ENCODE peak calls at places on chromosomes 12 and 14, in nine cellular contexts. Y is breast epithelium, U is K562, E is HepG2, N is GM23338, P is esophagus muscularis mucosa, M is HCT116, S is transverse colon, Q is HL-60. R is an unnamed sample.
A peak's percentile ranks its signal among the peaks of the same experiment; 100 is the strongest.

GRCh38 chr12:52036587-52037171 is 14.6 kb upstream of the NR4A1 start:
- DNase-seq in P (no peak), S (peak; percentile 94), U (peak; percentile 81), N (peak; percentile 84), Q (peak; percentile 54), M (no peak), Y (peak; percentile 82), E (no peak), R (peak; percentile 93)

GRCh38 chr12:11171953-11172675 is 1.1 kb downstream of the SMIM10L1 start:
- DNase-seq in S (no peak), N (peak; percentile 43), M (no peak), Y (no peak), E (peak; percentile 6), Q (no peak), U (no peak), P (no peak), R (no peak)

GRCh38 chr14:80584638-80585505 is 356.7 kb downstream of the CEP128 start:
- DNase-seq in E (peak; percentile 3), S (no peak), Y (no peak), U (no peak), P (no peak), N (no peak), M (peak; percentile 6), Q (no peak), R (no peak)

GRCh38 chr14:99589651-99590530 is 14.1 kb downstream of the CCDC85C start:
- DNase-seq in S (no peak), Y (no peak), Q (no peak), M (no peak), N (no peak), P (no peak), E (no peak), U (no peak), R (no peak)

GRCh38 chr12:106239951-106240335 is 7.9 kb downstream of the CKAP4 start:
- DNase-seq in P (peak; percentile 90), Q (no peak), E (no peak), N (no peak), U (no peak), Y (no peak), M (no peak), S (no peak), R (no peak)

GRCh38 chr12:72832024-72832423 is 559.9 kb downstream of the TRHDE start:
- DNase-seq in N (no peak), Q (no peak), S (no peak), U (no peak), Y (no peak), P (no peak), M (no peak), E (no peak), R (no peak)

GRCh38 chr12:116955382-116956021 is 44.8 kb downstream of the FBXW8 start:
- DNase-seq in P (no peak), S (peak; percentile 34), N (peak; percentile 15), Y (peak; percentile 65), M (peak; percentile 45), E (peak; percentile 28), Q (peak; percentile 30), U (peak; percentile 42), R (no peak)

GRCh38 chr12:58455146-58455545 is 465.2 kb downstream of the LRIG3 start:
- DNase-seq in S (no peak), P (no peak), Y (no peak), Q (no peak), U (no peak), N (no peak), M (no peak), E (no peak), R (no peak)

GRCh38 chr14:69845787-69846186 is 33.4 kb upstream of the SMOC1 start:
- DNase-seq in S (no peak), P (no peak), Q (no peak), Y (no peak), M (no peak), U (no peak), N (no peak), E (peak; percentile 76), R (no peak)

GRCh38 chr12:7162691-7163114 is 26.8 kb upstream of the PEX5 start:
- DNase-seq in M (peak; percentile 76), E (peak; percentile 52), P (no peak), N (peak; percentile 92), Y (no peak), S (peak; percentile 32), U (peak; percentile 53), Q (no peak), R (no peak)

GRCh38 chr12:79057540-79057939 is 193.0 kb downstream of the SYT1 start:
- DNase-seq in N (no peak), Q (no peak), U (no peak), M (no peak), S (no peak), P (no peak), Y (no peak), E (no peak), R (no peak)

GRCh38 chr12:79056775-79057174 is 192.2 kb downstream of the SYT1 start:
- DNase-seq in E (no peak), P (no peak), S (no peak), Q (no peak), N (no peak), Y (no peak), M (no peak), U (no peak), R (no peak)

GRCh38 chr12:79058342-79058741 is 193.8 kb downstream of the SYT1 start:
- DNase-seq in M (peak; percentile 77), P (no peak), E (peak; percentile 13), S (no peak), Q (no peak), U (no peak), N (no peak), Y (no peak), R (no peak)

GRCh38 chr12:79053394-79053793 is 188.8 kb downstream of the SYT1 start:
- DNase-seq in M (no peak), Y (no peak), E (no peak), N (no peak), S (no peak), U (no peak), P (no peak), Q (no peak), R (no peak)

GRCh38 chr12:79055926-79056674 is 191.5 kb downstream of the SYT1 start:
- DNase-seq in N (no peak), U (no peak), M (peak; percentile 46), P (no peak), Y (no peak), Q (no peak), S (no peak), E (no peak), R (no peak)
- TF ChIP-seq POLR2AphosphoS5 in N (no peak), U (no peak), M (no peak), P (no peak), Y (no peak), Q (no peak), S (no peak), E (no peak), R (no peak)

GRCh38 chr14:91396959-91397815 is 20.4 kb downstream of the CCDC88C start:
- DNase-seq in Q (peak; percentile 88), S (peak; percentile 88), M (no peak), Y (no peak), P (no peak), U (peak; percentile 19), E (no peak), N (peak; percentile 72), R (peak; percentile 91)
- H3K27ac ChIP-seq in Q (peak overlapping the region; percentile 77), S (peak overlapping the region; percentile 83), M (no peak overlapping the region), Y (peak overlapping the region; percentile 13), P (no peak overlapping the region), U (no peak overlapping the region), E (no peak overlapping the region), N (peak overlapping the region; percentile 80), R (peak overlapping the region; percentile 77)

DNA sequence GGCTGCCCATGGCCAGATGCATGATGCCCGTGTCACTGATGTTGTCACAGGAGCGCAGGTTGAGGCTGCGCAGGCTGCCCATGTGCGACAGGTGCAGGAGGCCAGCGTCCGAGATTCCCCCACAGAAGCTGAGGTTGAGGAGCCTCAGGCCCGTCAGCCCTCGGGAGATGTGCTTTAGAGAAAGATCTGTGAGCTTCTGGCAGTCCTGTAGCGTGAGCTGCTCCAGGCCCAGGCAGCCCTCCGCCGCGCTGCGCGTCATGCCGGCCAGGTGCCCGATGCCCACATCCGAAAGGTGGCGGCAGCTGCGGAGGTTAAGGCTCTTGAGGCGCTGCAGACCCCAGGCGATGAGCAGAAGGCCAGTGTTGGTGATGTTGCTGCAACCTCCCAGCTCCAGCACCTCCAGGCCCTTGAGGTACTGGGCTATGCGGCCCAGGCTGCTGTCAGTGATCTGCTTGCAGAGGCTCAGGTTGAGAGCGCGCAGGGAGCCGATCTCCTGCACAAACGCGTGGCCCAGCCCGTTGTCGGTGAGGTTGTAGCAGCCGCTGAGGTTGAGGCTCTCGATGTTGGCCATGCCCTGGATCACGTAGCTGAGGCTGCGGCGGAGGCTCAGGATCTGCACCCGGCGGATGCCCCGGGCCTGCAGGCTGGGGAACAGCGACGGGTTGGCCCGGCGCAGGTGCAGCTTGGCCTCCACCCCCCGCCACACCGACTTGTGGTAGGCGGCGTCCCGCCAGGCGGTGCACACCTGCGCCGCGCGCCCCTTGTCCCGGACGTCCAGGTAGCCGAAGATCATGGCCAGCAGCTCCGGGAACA is 943 bp downstream of the FBXL14 start:
- DNase-seq in P (no peak), M (no peak), U (peak; percentile 46), N (peak; percentile 53), S (peak; percentile 74), Q (peak; percentile 49), Y (no peak), E (no peak), R (peak; percentile 94)
- TF ChIP-seq POLR2AphosphoS5 in P (no peak), M (no peak), U (no peak), N (no peak), S (peak; percentile 32), Q (no peak), Y (no peak), E (no peak), R (no peak)

GRCh38 chr12:93581370-93581769 is 8.9 kb downstream of the SOCS2 start:
- DNase-seq in P (no peak), U (no peak), Y (no peak), S (no peak), E (no peak), M (no peak), N (no peak), Q (no peak), R (no peak)

GRCh38 chr12:93573552-93574223 is 1.2 kb downstream of the SOCS2 start:
- DNase-seq in N (peak; percentile 44), S (peak; percentile 26), E (no peak), U (peak; percentile 62), Y (no peak), P (no peak), M (no peak), Q (no peak), R (no peak)

GRCh38 chr12:93578221-93578620 is 5.7 kb downstream of the SOCS2 start:
- DNase-seq in U (no peak), N (no peak), Q (no peak), M (no peak), Y (no peak), S (no peak), P (no peak), E (no peak), R (no peak)

GRCh38 chr12:93580682-93581081 is 8.2 kb downstream of the SOCS2 start:
- DNase-seq in Q (no peak), S (no peak), U (no peak), M (no peak), E (no peak), P (no peak), Y (no peak), N (no peak), R (no peak)

DNA sequence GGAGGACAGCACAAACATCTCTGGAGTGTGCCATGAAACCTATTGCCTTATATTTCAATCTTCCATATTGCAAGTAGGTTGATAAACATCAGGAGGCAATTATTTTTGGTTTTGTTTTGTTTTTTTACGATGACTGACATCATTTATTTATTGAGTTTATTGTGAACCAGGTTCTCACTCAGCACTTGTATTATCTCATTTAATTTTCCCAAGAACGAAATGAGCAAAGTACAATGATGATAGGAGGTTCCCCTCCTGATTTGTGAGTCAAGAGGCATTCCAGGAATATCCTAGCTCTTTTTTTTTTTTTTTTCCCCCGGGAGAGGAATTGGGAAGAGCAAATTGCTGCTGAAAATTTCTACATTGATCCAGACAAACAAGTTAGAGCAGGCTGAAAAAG is 4.7 kb downstream of the SOCS2 start:
- DNase-seq in U (no peak), Y (no peak), N (no peak), Q (no peak), S (no peak), E (no peak), M (no peak), P (no peak), R (no peak)
- H3K27ac ChIP-seq in U (no peak overlapping the region), Y (no peak overlapping the region), N (no peak overlapping the region), Q (no peak overlapping the region), S (no peak overlapping the region), E (no peak overlapping the region), M (no peak overlapping the region), P (no peak overlapping the region), R (no peak overlapping the region)

R was measured in spleen.